ENCODE peak calls at places on chromosomes 2 and 18, in six cellular contexts. N is lower lobe of right lung, O is dorsolateral prefrontal cortex, J is HCT116, U is AG04449, K is A549. C is an unnamed sample.

GRCh38 chr2:20168048-20168726 is 56.7 kb downstream of the SDC1 start:
- DNase-seq in N (no peak), O (no peak), J (no peak), U (no peak), K (no peak), C (no peak)

GRCh38 chr2:109299466-109299865 is 170.5 kb downstream of the SH3RF3 start:
- DNase-seq in N (no peak), O (no peak), J (no peak), U (no peak), K (no peak), C (no peak)

GRCh38 chr2:119859528-119859927 is 99.8 kb downstream of the PTPN4 start:
- DNase-seq in N (no peak), O (no peak), J (no peak), U (no peak), K (no peak), C (no peak)

GRCh38 chr2:95301186-95301585 is 4.0 kb downstream of the KCNIP3 start:
- DNase-seq in N (no peak), O (no peak), J (no peak), U (no peak), K (no peak), C (no peak)

GRCh38 chr2:202870431-202871160 is 970 bp downstream of the ICA1L start:
- DNase-seq in N (peak; percentile 63), O (peak; percentile 29), J (peak; percentile 78), U (no peak), K (peak; percentile 83), C (peak; percentile 80)

GRCh38 chr2:180291060-180291459 is 284.0 kb upstream of the CWC22 start:
- DNase-seq in N (no peak), O (no peak), J (peak; percentile 38), U (no peak), K (peak; percentile 16), C (no peak)

GRCh38 chr2:34705556-34706247 is 1106.6 kb upstream of the FAM98A start:
- DNase-seq in N (no peak), O (no peak), J (no peak), U (no peak), K (no peak), C (no peak)

GRCh38 chr18:48488388-48488850 is 50.4 kb upstream of the CTIF start:
- DNase-seq in N (peak; percentile 75), O (no peak), J (peak; percentile 41), U (peak; percentile 73), K (peak; percentile 81), C (peak; percentile 88)

GRCh38 chr2:16084274-16084673 is 143.9 kb downstream of the MYCN start:
- DNase-seq in N (no peak), O (no peak), J (no peak), U (no peak), K (no peak), C (no peak)

GRCh38 chr2:240623531-240624010 is 1.7 kb upstream of the GPR35 start:
- DNase-seq in N (peak; percentile 46), O (no peak), J (no peak), U (no peak), K (no peak), C (no peak)

GRCh38 chr2:5730386-5730785 is 38.2 kb downstream of the SOX11 start:
- DNase-seq in N (no peak), O (no peak), J (no peak), U (no peak), K (no peak), C (no peak)

GRCh38 chr18:76989647-76990190 is 142.9 kb downstream of the MBP start:
- DNase-seq in N (no peak), O (peak; percentile 18), J (no peak), U (no peak), K (no peak), C (no peak)

GRCh38 chr2:235026137-235026536 is 74.3 kb downstream of the SH3BP4 start:
- DNase-seq in N (no peak), O (no peak), J (peak; percentile 71), U (peak; percentile 29), K (peak; percentile 83), C (peak; percentile 67)

GRCh38 chr18:394276-394996 is 106.1 kb downstream of the COLEC12 start:
- DNase-seq in N (no peak), O (no peak), J (no peak), U (no peak), K (no peak), C (no peak)
- TF ChIP-seq CTCF in N (no peak), O (no peak), J (no peak), U (no peak), K (no peak), C (no peak)

DNA sequence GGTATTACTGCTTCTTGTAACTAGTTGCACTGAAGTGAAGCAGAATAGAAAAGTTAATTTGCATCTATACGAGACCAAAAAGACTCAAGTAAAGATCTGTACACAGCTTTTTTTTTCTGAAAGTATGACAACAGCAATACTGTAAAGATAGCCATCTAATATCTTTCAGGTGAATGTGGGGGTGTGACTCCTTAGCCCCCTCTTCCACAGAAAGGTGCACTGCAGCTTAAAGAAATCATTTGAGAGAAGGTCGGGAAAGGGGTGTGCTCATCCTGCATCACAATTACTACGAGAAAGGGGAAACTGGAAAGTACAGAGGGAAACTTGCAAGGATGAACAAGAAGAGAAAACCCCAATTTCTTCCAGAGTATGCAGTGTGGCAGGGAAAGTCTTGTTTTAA is 255.6 kb downstream of the CCDC178 start:
- DNase-seq in N (no peak), O (no peak), J (no peak), U (no peak), K (no peak), C (no peak)
- TF ChIP-seq CTCF in N (no peak), O (no peak), J (no peak), U (no peak), K (no peak), C (peak; percentile 58)

DNA sequence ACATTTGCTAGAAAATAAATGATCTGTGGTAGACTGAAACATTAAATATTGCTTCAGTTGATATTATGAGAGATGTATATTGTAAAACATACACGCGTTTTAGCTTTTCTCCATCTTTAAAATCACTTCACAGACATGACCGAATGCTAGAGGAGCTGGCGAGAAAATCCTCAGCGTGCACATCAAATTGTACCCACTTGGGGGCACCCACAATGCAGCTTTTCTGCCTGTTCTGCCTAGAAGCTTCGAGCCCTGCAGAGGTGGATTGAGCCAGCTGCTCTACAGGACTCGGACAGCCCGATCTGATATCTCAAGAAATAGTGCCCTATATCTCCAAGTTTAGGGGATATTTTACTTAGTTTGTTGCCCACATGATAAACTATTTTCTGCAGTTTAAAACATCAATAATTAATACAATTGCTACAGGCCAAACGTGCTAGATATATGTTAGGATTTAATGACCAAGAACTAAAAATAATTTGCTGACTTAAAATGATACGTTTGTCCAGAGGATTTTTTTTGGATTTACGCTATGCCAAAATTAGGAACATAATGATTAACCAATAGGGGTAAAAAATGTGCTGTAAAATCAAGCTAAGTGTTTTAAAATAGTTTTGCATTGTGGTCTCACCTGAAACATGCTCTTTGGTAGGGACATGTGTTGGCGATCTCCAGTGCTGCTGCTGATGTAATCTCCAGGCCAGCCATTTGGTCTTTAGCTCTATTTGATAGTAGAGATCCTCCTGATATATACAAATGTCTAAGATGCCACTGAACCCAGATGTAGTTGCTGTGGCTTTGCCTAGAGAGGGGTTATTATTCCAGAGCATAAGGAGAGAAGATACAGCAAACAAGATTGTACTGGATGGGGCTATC is 22.3 kb upstream of the ATP5MC3 start:
- DNase-seq in N (no peak), O (peak; percentile 20), J (peak; percentile 57), U (no peak), K (peak; percentile 67), C (peak; percentile 70)
- TF ChIP-seq CTCF in N (peak; percentile 47), O (peak; percentile 31), J (peak; percentile 71), U (peak; percentile 66), K (peak; percentile 58), C (peak; percentile 47)

DNA sequence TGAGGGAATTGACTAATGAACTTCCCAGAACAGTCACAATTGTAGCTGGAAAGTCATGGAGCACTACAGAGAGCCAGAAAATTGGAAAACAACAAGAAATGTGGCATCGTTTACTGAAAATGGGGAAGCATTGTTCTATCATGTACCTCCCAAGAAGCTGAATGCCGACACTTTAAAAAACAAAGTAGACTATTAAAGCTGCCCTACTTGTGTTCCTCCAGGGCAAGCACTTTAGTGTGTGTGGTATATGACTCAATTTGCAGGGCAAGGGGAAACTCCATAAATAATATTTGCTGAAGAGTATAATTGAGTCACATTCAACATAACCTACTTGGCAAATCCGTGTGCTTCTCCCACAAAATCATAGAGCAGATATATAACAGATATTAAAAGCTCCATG is 1221.7 kb upstream of the NRXN1 start:
- DNase-seq in N (no peak), O (no peak), J (no peak), U (no peak), K (no peak), C (no peak)
- TF ChIP-seq CTCF in N (no peak), O (no peak), J (no peak), U (no peak), K (no peak), C (no peak)

DNA sequence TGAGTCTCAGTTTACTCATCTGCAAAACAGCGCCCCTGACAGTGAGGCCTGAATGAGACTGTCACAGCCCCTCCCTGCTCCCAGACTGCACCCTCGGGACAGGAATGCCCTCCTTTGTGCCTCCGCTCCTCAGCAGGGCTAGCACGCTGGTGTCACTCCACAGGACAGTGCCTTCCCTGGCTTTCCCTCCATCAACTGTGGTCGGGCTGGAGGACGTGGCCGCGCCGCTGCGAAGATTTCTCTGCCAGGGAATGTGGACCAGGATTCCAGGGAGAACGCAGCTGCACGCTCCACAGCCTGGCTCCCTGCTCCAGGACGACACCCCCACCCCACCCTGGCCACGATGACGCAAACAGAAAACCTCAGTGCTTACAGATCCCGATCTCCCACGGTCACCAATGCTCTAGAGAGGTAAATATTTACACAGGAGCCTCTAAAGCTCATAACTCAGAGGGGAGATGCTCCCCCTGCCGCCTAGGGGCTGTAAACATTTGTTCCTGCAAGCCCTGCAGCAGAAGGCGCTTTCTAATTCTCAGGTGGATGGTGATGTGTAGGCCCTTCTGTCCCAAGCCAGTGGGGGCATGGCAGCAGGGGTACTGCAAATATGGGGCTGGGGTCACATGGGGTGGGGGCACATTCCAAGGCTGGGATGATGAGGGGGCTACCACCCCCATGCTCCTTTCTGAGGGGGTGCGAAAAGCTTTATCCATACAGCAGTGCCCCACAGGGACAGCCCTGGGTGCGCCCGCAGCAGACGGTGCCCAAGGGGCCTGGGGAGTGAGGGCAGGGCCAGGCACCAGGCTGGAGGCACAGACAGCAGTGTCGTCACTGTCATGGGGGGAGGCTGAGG is 12.4 kb downstream of the HS6ST1 start:
- DNase-seq in N (peak; percentile 58), O (no peak), J (no peak), U (peak; percentile 92), K (peak; percentile 86), C (no peak)
- TF ChIP-seq CTCF in N (no peak), O (no peak), J (no peak), U (peak; percentile 57), K (peak; percentile 40), C (no peak)